ENCODE peak calls at places on chromosomes 4 and X, in four cellular contexts. O is MCF 10A, Y is cardiac fibroblast, G is heart left ventricle. U is an unnamed sample.

GRCh38 chr4:67393699-67394281 is 151.5 kb downstream of the CENPC start:
- DNase-seq in O (peak), Y (peak), G (no peak), U (no peak)

GRCh38 chrX:37060999-37061398 is 52.8 kb downstream of the FAM47C start:
- DNase-seq in O (peak), Y (peak), G (no peak), U (no peak)

GRCh38 chr4:109559625-109559982 is 442 bp upstream of the MCUB start:
- DNase-seq in O (no peak), Y (no peak), G (peak), U (no peak)

GRCh38 chr4:47270226-47270888 is 193.1 kb downstream of the COMMD8 start:
- DNase-seq in O (no peak), Y (no peak), G (no peak), U (no peak)

GRCh38 chr4:27094785-27095184 is 234.1 kb downstream of the STIM2 start:
- DNase-seq in O (no peak), Y (no peak), G (no peak), U (no peak)

GRCh38 chr4:185865901-185866328 is 53.9 kb upstream of the SORBS2 start:
- DNase-seq in O (peak), Y (peak), G (no peak), U (no peak)

GRCh38 chrX:68462197-68462596 is 28.9 kb upstream of the OPHN1 start:
- DNase-seq in O (no peak), Y (peak), G (no peak), U (no peak)

GRCh38 chr4:142353149-142353738 is 492.9 kb downstream of the INPP4B start:
- DNase-seq in O (peak), Y (peak), G (no peak), U (no peak)

GRCh38 chr4:38876636-38877035 is 9.0 kb downstream of the FAM114A1 start:
- DNase-seq in O (no peak), Y (no peak), G (no peak), U (no peak)

GRCh38 chr4:6256141-6256540 is 13.5 kb upstream of the WFS1 start:
- DNase-seq in O (no peak), Y (no peak), G (no peak), U (no peak)

GRCh38 chr4:137359691-137360315 is 172.5 kb downstream of the PCDH18 start:
- DNase-seq in O (no peak), Y (no peak), G (no peak), U (no peak)

GRCh38 chr4:126859872-126860271 is 772.9 kb upstream of the INTU start:
- DNase-seq in O (no peak), Y (no peak), G (no peak), U (no peak)

GRCh38 chr4:2811830-2812599 is 19.1 kb downstream of the SH3BP2 start:
- DNase-seq in O (no peak), Y (peak), G (peak), U (no peak)

GRCh38 chr4:1737666-1738065 is 16.3 kb downstream of the TACC3 start:
- DNase-seq in O (no peak), Y (no peak), G (no peak), U (no peak)

GRCh38 chr4:86948276-86948675 is 13.5 kb downstream of the AFF1 start:
- DNase-seq in O (no peak), Y (no peak), G (no peak), U (no peak)

GRCh38 chrX:85988353-85988752 is 59.0 kb downstream of the CHM start:
- DNase-seq in O (no peak), Y (no peak), G (no peak), U (no peak)

GRCh38 chr4:15162046-15162445 is 159.8 kb downstream of the CPEB2 start:
- DNase-seq in O (no peak), Y (no peak), G (no peak), U (no peak)

GRCh38 chr4:15163284-15163645 is 161.0 kb downstream of the CPEB2 start:
- DNase-seq in O (no peak), Y (no peak), G (no peak), U (no peak)

GRCh38 chr4:15161439-15161838 is 159.2 kb downstream of the CPEB2 start:
- DNase-seq in O (no peak), Y (no peak), G (no peak), U (no peak)

GRCh38 chr4:15164571-15164970 is 162.3 kb downstream of the CPEB2 start:
- DNase-seq in O (peak), Y (peak), G (no peak), U (no peak)

GRCh38 chr4:15162465-15163283 is 160.4 kb downstream of the CPEB2 start:
- DNase-seq in O (peak), Y (peak), G (no peak), U (no peak)
- TF ChIP-seq CTCF in O (peak), Y (peak), G (no peak), U (no peak)

DNA sequence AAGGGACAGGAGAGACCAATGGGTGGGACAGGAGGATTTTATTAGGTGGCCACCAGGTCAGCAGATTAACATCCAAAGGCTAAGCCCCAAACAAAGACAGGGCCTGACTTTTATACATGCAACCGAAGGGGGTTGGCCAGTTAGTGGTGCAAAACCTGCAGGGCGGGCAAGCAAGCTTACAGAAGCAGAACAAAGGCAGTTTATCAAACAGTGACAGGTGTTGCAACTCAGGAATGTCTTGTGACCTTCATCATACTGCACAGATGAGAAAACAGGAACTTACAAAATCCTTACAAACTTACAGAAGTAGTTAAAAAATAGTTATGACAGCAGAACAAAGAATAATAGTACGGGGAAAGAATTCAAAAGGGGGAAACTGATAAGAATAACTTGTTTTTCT is 708.1 kb downstream of the GLUD2 start:
- DNase-seq in O (peak), Y (peak), G (no peak), U (no peak)
- TF ChIP-seq CTCF in O (no peak), Y (no peak), G (no peak), U (no peak)

DNA sequence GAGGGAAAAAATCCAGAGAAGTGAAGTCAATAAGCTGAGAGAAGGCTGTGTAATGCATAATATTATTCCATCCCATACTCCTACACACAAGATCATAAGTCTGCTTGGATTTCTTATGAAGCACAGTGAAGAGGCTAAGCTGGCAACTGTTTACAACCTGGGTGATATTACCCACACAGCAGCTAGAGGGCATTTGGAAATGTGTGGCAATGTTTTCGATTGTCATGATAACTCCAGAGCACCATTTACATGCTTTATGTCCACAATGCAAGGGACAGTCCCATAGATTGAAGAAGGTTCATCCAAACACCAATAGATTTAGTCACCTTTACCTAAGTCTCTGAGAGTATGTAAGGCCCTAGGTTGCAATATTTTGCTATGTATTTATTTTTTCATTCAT is 412.2 kb downstream of the PPP3CA start:
- DNase-seq in O (peak), Y (peak), G (no peak), U (no peak)
- TF ChIP-seq CTCF in O (no peak), Y (peak), G (no peak), U (no peak)

GRCh38 chr4:177879851-177880250 is 437.6 kb upstream of the AGA start:
- DNase-seq in O (no peak), Y (no peak), G (no peak), U (no peak)
- TF ChIP-seq CTCF in O (no peak), Y (no peak), G (no peak), U (no peak)

GRCh38 chr4:139085141-139085540 is 69.6 kb downstream of the NOCT start:
- DNase-seq in O (peak), Y (peak), G (no peak), U (no peak)
- TF ChIP-seq CTCF in O (peak), Y (peak), G (no peak), U (peak)

GRCh38 chr4:20301161-20301560 is 49.5 kb downstream of the SLIT2 start:
- DNase-seq in O (no peak), Y (peak), G (no peak), U (no peak)

GRCh38 chr4:20311863-20312262 is 60.2 kb downstream of the SLIT2 start:
- DNase-seq in O (no peak), Y (no peak), G (no peak), U (no peak)

DNA sequence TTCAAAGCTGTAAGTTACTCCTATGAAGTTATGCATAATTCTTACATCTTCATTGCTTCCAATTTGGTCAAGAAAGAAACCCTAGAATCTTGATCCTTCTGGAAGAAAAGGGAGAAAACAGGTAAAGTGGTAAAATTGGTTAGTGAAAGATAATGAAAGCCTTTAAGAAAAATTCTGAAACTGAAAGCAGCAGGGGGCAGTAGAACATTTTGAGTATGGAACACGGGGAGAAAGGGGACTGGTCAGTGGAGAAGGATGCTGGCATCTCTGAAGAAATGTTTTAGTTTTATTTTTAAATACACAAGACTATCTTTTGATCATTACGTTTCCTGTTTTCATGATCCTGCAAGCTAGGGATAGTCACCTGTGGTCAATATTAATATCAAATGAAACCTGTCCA is 54.3 kb downstream of the SLIT2 start:
- DNase-seq in O (peak), Y (peak), G (no peak), U (no peak)
- TF ChIP-seq CTCF in O (no peak), Y (peak), G (no peak), U (peak)

GRCh38 chr4:77834403-77834802 is 15.2 kb upstream of the CNOT6L start:
- DNase-seq in O (no peak), Y (no peak), G (no peak), U (no peak)

GRCh38 chr4:77827343-77827742 is 8.2 kb upstream of the CNOT6L start:
- DNase-seq in O (no peak), Y (no peak), G (no peak), U (no peak)

GRCh38 chr4:77833158-77833724 is 14.1 kb upstream of the CNOT6L start:
- DNase-seq in O (peak), Y (no peak), G (no peak), U (no peak)
- TF ChIP-seq CTCF in O (no peak), Y (no peak), G (no peak), U (no peak)

GRCh38 chr4:94000559-94000958 is 172.0 kb downstream of the ATOH1 start:
- DNase-seq in O (peak), Y (no peak), G (no peak), U (no peak)
- TF ChIP-seq CTCF in O (no peak), Y (no peak), G (no peak), U (no peak)

U was measured in progenitor cell of endocrine pancreas.